ENCODE peak calls at places on chromosomes 16 and 17, in four cellular contexts. One of them, this sample, is unnamed.

GRCh38 chr17:63543822-63544420 is 6.4 kb upstream of the DCAF7 start:
- DNase-seq in SK-N-SH: peak; percentile 21
- DNase-seq in GM12878: no peak
- DNase-seq in HCT116: no peak
- DNase-seq in this sample: no peak

GRCh38 chr16:9177861-9178260 is 86.4 kb downstream of the HAPSTR1 start:
- DNase-seq in SK-N-SH: no peak
- DNase-seq in GM12878: no peak
- DNase-seq in HCT116: no peak
- DNase-seq in this sample: no peak

GRCh38 chr17:81976332-81977210 is 858 bp upstream of the ASPSCR1 start:
- DNase-seq in SK-N-SH: no peak
- DNase-seq in GM12878: no peak
- DNase-seq in HCT116: no peak
- DNase-seq in this sample: no peak

GRCh38 chr16:35733971-35734702 is 2274.7 kb downstream of the TP53TG3F start:
- DNase-seq in SK-N-SH: no peak
- DNase-seq in GM12878: no peak
- DNase-seq in HCT116: no peak
- DNase-seq in this sample: no peak

GRCh38 chr17:38873646-38874380 is 4.0 kb downstream of the LASP1 start:
- DNase-seq in SK-N-SH: no peak
- DNase-seq in GM12878: no peak
- DNase-seq in HCT116: no peak
- DNase-seq in this sample: no peak

GRCh38 chr16:74841904-74842303 is 67.3 kb upstream of the FA2H start:
- DNase-seq in SK-N-SH: no peak
- DNase-seq in GM12878: no peak
- DNase-seq in HCT116: no peak
- DNase-seq in this sample: no peak

GRCh38 chr16:84919267-84919666 is 92.1 kb downstream of the ZDHHC7 start:
- DNase-seq in SK-N-SH: no peak
- DNase-seq in GM12878: no peak
- DNase-seq in HCT116: no peak
- DNase-seq in this sample: no peak

GRCh38 chr17:47280072-47280811 is 26.6 kb downstream of the ITGB3 start:
- DNase-seq in SK-N-SH: no peak
- DNase-seq in GM12878: no peak
- DNase-seq in HCT116: no peak
- DNase-seq in this sample: no peak

GRCh38 chr16:68884391-68884790 is 41.1 kb downstream of the TANGO6 start:
- DNase-seq in SK-N-SH: no peak
- DNase-seq in GM12878: no peak
- DNase-seq in HCT116: no peak
- DNase-seq in this sample: no peak

GRCh38 chr17:39925282-39926134 is 1.9 kb downstream of the ORMDL3 start:
- DNase-seq in SK-N-SH: no peak
- DNase-seq in GM12878: no peak
- DNase-seq in HCT116: no peak
- DNase-seq in this sample: no peak

GRCh38 chr17:10380631-10381408 is 8.0 kb upstream of the MYH13 start:
- DNase-seq in SK-N-SH: no peak
- DNase-seq in GM12878: no peak
- DNase-seq in HCT116: no peak
- DNase-seq in this sample: no peak

GRCh38 chr16:67664871-67665270 is 1.7 kb downstream of the ENKD1 start:
- DNase-seq in SK-N-SH: no peak
- DNase-seq in GM12878: no peak
- DNase-seq in HCT116: no peak
- DNase-seq in this sample: no peak

GRCh38 chr16:67665598-67665997 is 952 bp downstream of the ENKD1 start:
- DNase-seq in SK-N-SH: no peak
- DNase-seq in GM12878: no peak
- DNase-seq in HCT116: no peak
- DNase-seq in this sample: no peak

GRCh38 chr16:67667434-67667816 is 811 bp downstream of the C16orf86 start:
- DNase-seq in SK-N-SH: no peak
- DNase-seq in GM12878: no peak
- DNase-seq in HCT116: no peak
- DNase-seq in this sample: no peak

GRCh38 chr16:67666538-67667433 is at the start of the genes C16orf86 and ENKD1:
- DNase-seq in SK-N-SH: peak; percentile 96
- DNase-seq in GM12878: no peak
- DNase-seq in HCT116: peak; percentile 32
- DNase-seq in this sample: no peak

GRCh38 chr16:67666032-67666537 is 465 bp downstream of the ENKD1 start:
- DNase-seq in SK-N-SH: peak; percentile 82
- DNase-seq in GM12878: no peak
- DNase-seq in HCT116: no peak
- DNase-seq in this sample: no peak
- TF ChIP-seq POLR2AphosphoS5 in SK-N-SH: no peak
- TF ChIP-seq POLR2AphosphoS5 in GM12878: no peak
- TF ChIP-seq POLR2AphosphoS5 in HCT116: peak; percentile 33
- TF ChIP-seq POLR2AphosphoS5 in this sample: no peak

DNA sequence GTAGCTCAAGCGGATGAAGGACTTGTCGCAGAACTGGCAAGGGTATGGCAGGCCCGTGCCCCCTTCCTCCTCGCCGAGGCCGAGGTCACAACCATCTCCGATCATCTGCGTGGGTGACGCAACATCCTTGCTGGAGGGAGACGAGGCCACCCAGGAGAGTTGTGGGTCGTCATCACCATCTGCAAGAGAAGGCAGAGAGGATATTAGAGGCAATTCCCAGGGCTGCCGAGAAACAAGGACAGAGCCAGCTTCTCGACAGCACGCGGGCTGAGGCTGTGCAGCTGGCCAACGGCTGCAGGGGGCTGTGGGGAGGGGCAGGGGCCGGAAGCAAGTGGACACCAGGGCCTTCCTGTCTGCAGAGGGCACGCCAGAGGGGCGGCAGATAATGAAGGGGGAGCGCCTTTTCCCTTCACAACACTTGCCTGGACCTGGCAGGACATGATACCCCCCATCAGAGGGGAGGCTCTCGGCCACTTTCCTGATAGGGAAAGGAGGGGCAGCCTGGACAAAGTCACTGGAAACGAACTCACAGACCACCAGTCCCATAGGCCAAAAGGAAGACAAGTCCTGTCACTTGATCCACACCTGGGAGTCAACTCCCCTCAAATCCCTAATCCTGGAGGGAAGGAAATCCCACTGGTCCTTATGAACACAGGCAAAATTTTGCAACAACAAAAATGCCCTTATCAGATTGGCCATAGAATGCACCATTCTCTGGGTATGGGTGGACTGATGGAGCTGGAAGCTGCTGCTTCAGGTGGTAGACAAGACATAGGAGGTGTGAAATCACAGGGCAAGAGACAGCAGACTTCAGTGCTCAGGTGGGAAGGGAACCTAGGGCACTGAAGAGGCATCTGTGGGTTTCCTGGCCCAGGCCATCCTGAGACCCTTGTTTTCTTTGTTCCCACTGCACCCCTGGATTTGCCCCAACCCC is 216.9 kb downstream of the ZNF423 start:
- DNase-seq in SK-N-SH: peak; percentile 89
- DNase-seq in GM12878: no peak
- DNase-seq in HCT116: no peak
- DNase-seq in this sample: no peak
- H3K9ac ChIP-seq in SK-N-SH: no peak overlapping the region
- H3K9ac ChIP-seq in GM12878: no peak overlapping the region
- H3K9ac ChIP-seq in HCT116: no peak overlapping the region
- H3K9ac ChIP-seq in this sample: no peak overlapping the region

GRCh38 chr16:56632848-56633365 is 448 bp downstream of the MT1M start:
- DNase-seq in SK-N-SH: no peak
- DNase-seq in GM12878: no peak
- DNase-seq in HCT116: no peak
- DNase-seq in this sample: no peak

GRCh38 chr16:56631197-56631596 is 1.3 kb upstream of the MT1M start:
- DNase-seq in SK-N-SH: no peak
- DNase-seq in GM12878: no peak
- DNase-seq in HCT116: no peak
- DNase-seq in this sample: no peak

GRCh38 chr16:56633535-56633934 is 1.1 kb downstream of the MT1M start:
- DNase-seq in SK-N-SH: no peak
- DNase-seq in GM12878: no peak
- DNase-seq in HCT116: no peak
- DNase-seq in this sample: no peak

GRCh38 chr16:56631832-56632159 is 663 bp upstream of the MT1M start:
- DNase-seq in SK-N-SH: no peak
- DNase-seq in GM12878: no peak
- DNase-seq in HCT116: no peak
- DNase-seq in this sample: no peak

GRCh38 chr16:56632160-56632847 is at the start of gene MT1M:
- DNase-seq in SK-N-SH: peak; percentile 66
- DNase-seq in GM12878: no peak
- DNase-seq in HCT116: no peak
- DNase-seq in this sample: no peak
- TF ChIP-seq POLR2AphosphoS5 in SK-N-SH: no peak
- TF ChIP-seq POLR2AphosphoS5 in GM12878: no peak
- TF ChIP-seq POLR2AphosphoS5 in HCT116: no peak
- TF ChIP-seq POLR2AphosphoS5 in this sample: no peak

DNA sequence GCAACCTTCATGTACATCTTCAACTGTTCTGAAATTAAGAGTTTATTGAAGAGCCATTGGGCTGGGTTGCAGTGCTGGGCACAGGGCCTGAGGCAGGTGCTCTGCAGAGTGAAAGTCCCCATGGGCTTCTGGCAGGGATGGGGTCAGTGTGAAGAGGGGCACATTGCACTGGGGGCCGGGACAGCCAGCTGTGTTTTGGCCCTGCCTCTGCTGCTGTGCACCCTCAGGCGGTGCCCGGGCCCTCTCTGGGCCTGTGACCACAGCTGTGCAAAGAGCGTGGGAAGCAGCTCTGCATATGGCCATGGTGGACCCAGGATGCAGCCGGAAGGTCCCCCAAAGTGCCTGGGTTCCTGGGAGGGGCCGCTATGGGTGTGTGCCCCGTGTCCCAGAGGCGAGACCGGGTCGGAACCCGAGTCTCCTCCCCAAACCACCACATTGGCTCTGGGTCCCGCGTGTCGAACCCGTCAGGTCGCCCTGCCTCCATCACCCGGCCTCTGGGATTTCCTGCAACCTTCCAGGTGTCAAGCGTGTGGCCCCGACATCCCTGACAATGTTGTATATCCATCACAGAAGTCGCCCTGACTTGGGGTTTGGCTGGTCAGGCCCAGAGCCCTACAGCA is 38.2 kb upstream of the ZNF469 start:
- DNase-seq in SK-N-SH: no peak
- DNase-seq in GM12878: no peak
- DNase-seq in HCT116: no peak
- DNase-seq in this sample: no peak
- H3K9ac ChIP-seq in SK-N-SH: no peak overlapping the region
- H3K9ac ChIP-seq in GM12878: no peak overlapping the region
- H3K9ac ChIP-seq in HCT116: no peak overlapping the region
- H3K9ac ChIP-seq in this sample: no peak overlapping the region

DNA sequence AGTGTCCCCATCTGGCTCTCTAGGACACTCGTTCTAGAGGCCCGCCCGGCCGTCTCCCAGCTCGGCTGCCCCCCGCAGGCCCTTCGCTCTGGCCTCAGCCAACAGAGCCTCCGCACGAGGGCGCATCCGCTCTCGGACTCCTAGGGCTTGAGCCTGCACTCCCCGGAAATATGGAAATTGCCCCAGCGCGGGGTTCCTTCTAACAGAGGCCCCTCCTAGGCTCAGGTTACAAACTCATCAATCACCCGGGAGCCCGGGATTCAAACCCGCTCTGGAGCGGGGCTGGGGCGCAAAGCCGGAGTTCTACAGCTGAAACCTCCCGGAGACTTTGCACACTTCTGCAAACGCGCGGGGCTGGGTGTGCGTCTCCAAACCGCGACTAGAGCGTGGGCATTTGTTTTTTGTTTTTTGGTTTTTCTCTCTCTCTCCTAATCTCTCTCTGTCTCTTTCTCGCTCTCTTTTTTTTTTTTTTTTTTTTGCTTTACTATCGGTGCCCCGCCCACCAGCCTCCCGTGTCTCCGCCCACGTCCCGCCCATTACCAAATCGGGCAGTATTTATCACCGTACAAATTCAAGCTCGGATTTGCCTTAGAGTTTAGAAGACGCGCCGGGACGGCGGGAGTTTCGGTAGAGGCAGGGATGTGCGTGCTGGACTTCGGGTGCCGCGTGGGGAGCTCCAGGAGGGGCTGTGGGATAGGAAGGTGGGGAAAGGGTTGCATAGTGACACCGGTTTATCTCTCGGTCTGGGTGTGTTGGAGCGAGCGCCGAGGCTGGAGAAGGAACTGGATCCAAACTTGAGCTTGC is 2.4 kb upstream of the FOXL1 start:
- DNase-seq in SK-N-SH: peak; percentile 67
- DNase-seq in GM12878: no peak
- DNase-seq in HCT116: peak; percentile 97
- DNase-seq in this sample: no peak
- TF ChIP-seq POLR2AphosphoS5 in SK-N-SH: peak; percentile 68
- TF ChIP-seq POLR2AphosphoS5 in GM12878: no peak
- TF ChIP-seq POLR2AphosphoS5 in HCT116: peak; percentile 92
- TF ChIP-seq POLR2AphosphoS5 in this sample: no peak

DNA sequence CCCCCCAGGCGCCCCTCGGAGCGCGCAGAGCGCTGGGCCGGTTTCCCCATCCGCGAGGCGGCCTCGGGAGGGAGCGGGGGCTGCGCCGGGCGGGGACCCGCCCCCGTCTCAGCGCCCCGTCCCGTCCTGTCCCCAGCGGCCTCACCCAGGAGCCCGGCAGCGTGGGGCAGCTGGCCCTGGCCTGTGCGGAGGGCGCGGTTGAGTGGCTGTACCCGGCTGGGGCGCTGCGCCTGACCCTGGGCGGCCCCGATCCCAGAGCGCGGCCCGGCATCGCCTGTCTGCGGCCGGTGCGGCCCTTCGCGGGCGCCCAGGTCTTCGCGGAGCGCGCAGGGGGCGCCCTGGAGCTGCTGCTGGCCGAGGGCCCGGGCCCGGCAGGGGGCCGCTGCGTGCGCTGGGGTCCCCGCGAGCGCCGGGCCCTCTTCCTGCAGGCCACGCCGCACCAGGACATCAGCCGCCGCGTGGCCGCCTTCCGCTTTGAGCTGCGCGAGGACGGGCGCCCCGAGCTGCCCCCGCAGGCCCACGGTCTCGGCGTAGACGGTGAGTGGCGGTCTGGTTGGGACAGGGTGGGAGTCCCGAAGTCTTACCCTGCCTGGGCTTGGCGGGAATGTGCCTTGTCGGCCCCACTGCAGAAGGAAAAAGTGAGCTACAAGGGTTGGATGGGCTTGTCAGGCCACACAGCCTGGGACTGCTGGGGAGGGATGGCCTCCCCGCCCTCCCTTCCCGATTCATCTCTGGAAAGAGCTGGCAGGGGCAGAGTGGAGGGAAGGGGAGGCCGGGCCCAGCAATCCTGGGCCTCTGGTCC is 731 bp downstream of the METRN start:
- DNase-seq in SK-N-SH: peak; percentile 81
- DNase-seq in GM12878: no peak
- DNase-seq in HCT116: no peak
- DNase-seq in this sample: no peak
- H3K9ac ChIP-seq in SK-N-SH: peak overlapping the region; percentile 67
- H3K9ac ChIP-seq in GM12878: no peak overlapping the region
- H3K9ac ChIP-seq in HCT116: peak overlapping the region; percentile 85
- H3K9ac ChIP-seq in this sample: no peak overlapping the region

DNA sequence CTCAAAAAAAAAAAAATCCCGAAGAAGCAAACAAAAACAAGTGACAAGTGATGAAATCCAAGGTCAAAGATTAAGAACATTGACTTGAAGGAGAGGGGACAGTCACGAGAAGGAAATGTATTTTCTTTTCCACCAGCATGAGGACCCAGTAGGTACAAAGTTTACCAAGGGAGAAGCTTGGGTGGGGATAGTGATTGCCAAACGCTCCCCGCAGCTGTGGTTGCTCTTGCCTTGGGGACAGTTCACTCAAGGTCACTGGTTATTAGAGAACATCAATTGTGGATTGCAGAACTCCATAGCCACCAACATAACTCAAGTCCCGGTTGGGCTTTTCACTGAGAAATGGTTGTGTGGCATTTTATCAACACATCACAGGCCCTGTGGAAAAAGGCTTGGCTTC is 27.0 kb downstream of the RSL1D1 start:
- DNase-seq in SK-N-SH: no peak
- DNase-seq in GM12878: no peak
- DNase-seq in HCT116: no peak
- DNase-seq in this sample: no peak
- TF ChIP-seq POLR2AphosphoS5 in SK-N-SH: no peak
- TF ChIP-seq POLR2AphosphoS5 in GM12878: no peak
- TF ChIP-seq POLR2AphosphoS5 in HCT116: no peak
- TF ChIP-seq POLR2AphosphoS5 in this sample: no peak